ENCODE peak calls at places on chromosomes 13 and 19, in seven cellular contexts. One of them, this sample, is unnamed.
A peak's percentile ranks its signal among the peaks of the same experiment; 100 is the strongest.

GRCh38 chr19:19463348-19464117 is 51.8 kb downstream of the TSSK6 start:
- DNase-seq in stimulated activated CD4-positive, alpha-beta T cell treated with anti-CD3 and anti-CD28 coated beads, Interleukin-15, amount 100 ng/mL, for 1 hour: no peak
- DNase-seq in stimulated activated CD8-positive, alpha-beta memory T cell treated with anti-CD3 and anti-CD28 coated beads, Interleukin-12 subunit alpha, Interleukin-12 subunit beta, amount 100 ng/mL, for 4 hours: no peak
- DNase-seq in endothelial cell: no peak
- DNase-seq in esophagus squamous epithelium: no peak
- DNase-seq in nephron progenitor cell: no peak
- DNase-seq in CD8-positive, alpha-beta memory T cell: no peak
- DNase-seq in this sample: no peak

GRCh38 chr19:42206871-42207755 is 10.4 kb downstream of the DEDD2 start:
- DNase-seq in stimulated activated CD4-positive, alpha-beta T cell treated with anti-CD3 and anti-CD28 coated beads, Interleukin-15, amount 100 ng/mL, for 1 hour: no peak
- DNase-seq in stimulated activated CD8-positive, alpha-beta memory T cell treated with anti-CD3 and anti-CD28 coated beads, Interleukin-12 subunit alpha, Interleukin-12 subunit beta, amount 100 ng/mL, for 4 hours: no peak
- DNase-seq in endothelial cell: no peak
- DNase-seq in esophagus squamous epithelium: no peak
- DNase-seq in nephron progenitor cell: no peak
- DNase-seq in CD8-positive, alpha-beta memory T cell: no peak
- DNase-seq in this sample: no peak

GRCh38 chr19:44683434-44684210 is 12.3 kb downstream of the CEACAM19 start:
- DNase-seq in stimulated activated CD4-positive, alpha-beta T cell treated with anti-CD3 and anti-CD28 coated beads, Interleukin-15, amount 100 ng/mL, for 1 hour: no peak
- DNase-seq in stimulated activated CD8-positive, alpha-beta memory T cell treated with anti-CD3 and anti-CD28 coated beads, Interleukin-12 subunit alpha, Interleukin-12 subunit beta, amount 100 ng/mL, for 4 hours: no peak
- DNase-seq in endothelial cell: no peak
- DNase-seq in esophagus squamous epithelium: no peak
- DNase-seq in nephron progenitor cell: no peak
- DNase-seq in CD8-positive, alpha-beta memory T cell: no peak
- DNase-seq in this sample: no peak

GRCh38 chr19:18340237-18340989 is at the start of gene PGPEP1:
- DNase-seq in stimulated activated CD4-positive, alpha-beta T cell treated with anti-CD3 and anti-CD28 coated beads, Interleukin-15, amount 100 ng/mL, for 1 hour: peak; percentile 51
- DNase-seq in stimulated activated CD8-positive, alpha-beta memory T cell treated with anti-CD3 and anti-CD28 coated beads, Interleukin-12 subunit alpha, Interleukin-12 subunit beta, amount 100 ng/mL, for 4 hours: peak; percentile 58
- DNase-seq in endothelial cell: peak; percentile 70
- DNase-seq in esophagus squamous epithelium: no peak
- DNase-seq in nephron progenitor cell: peak; percentile 81
- DNase-seq in CD8-positive, alpha-beta memory T cell: peak; percentile 58
- DNase-seq in this sample: peak; percentile 59

GRCh38 chr19:3580156-3580955 is 4.9 kb upstream of the GIPC3 start:
- DNase-seq in stimulated activated CD4-positive, alpha-beta T cell treated with anti-CD3 and anti-CD28 coated beads, Interleukin-15, amount 100 ng/mL, for 1 hour: no peak
- DNase-seq in stimulated activated CD8-positive, alpha-beta memory T cell treated with anti-CD3 and anti-CD28 coated beads, Interleukin-12 subunit alpha, Interleukin-12 subunit beta, amount 100 ng/mL, for 4 hours: no peak
- DNase-seq in endothelial cell: no peak
- DNase-seq in esophagus squamous epithelium: no peak
- DNase-seq in nephron progenitor cell: no peak
- DNase-seq in CD8-positive, alpha-beta memory T cell: no peak
- DNase-seq in this sample: no peak

GRCh38 chr19:48393196-48393558 is 291 bp upstream of the GRIN2D start:
- DNase-seq in stimulated activated CD4-positive, alpha-beta T cell treated with anti-CD3 and anti-CD28 coated beads, Interleukin-15, amount 100 ng/mL, for 1 hour: no peak
- DNase-seq in stimulated activated CD8-positive, alpha-beta memory T cell treated with anti-CD3 and anti-CD28 coated beads, Interleukin-12 subunit alpha, Interleukin-12 subunit beta, amount 100 ng/mL, for 4 hours: no peak
- DNase-seq in endothelial cell: no peak
- DNase-seq in esophagus squamous epithelium: no peak
- DNase-seq in nephron progenitor cell: no peak
- DNase-seq in CD8-positive, alpha-beta memory T cell: no peak
- DNase-seq in this sample: no peak

GRCh38 chr13:33785384-33785783 is 32.6 kb upstream of the RFC3 start:
- DNase-seq in stimulated activated CD4-positive, alpha-beta T cell treated with anti-CD3 and anti-CD28 coated beads, Interleukin-15, amount 100 ng/mL, for 1 hour: no peak
- DNase-seq in stimulated activated CD8-positive, alpha-beta memory T cell treated with anti-CD3 and anti-CD28 coated beads, Interleukin-12 subunit alpha, Interleukin-12 subunit beta, amount 100 ng/mL, for 4 hours: no peak
- DNase-seq in endothelial cell: no peak
- DNase-seq in esophagus squamous epithelium: no peak
- DNase-seq in nephron progenitor cell: no peak
- DNase-seq in CD8-positive, alpha-beta memory T cell: no peak
- DNase-seq in this sample: no peak

GRCh38 chr19:47726467-47726866 is 13.2 kb downstream of the EHD2 start:
- DNase-seq in stimulated activated CD4-positive, alpha-beta T cell treated with anti-CD3 and anti-CD28 coated beads, Interleukin-15, amount 100 ng/mL, for 1 hour: no peak
- DNase-seq in stimulated activated CD8-positive, alpha-beta memory T cell treated with anti-CD3 and anti-CD28 coated beads, Interleukin-12 subunit alpha, Interleukin-12 subunit beta, amount 100 ng/mL, for 4 hours: no peak
- DNase-seq in endothelial cell: no peak
- DNase-seq in esophagus squamous epithelium: no peak
- DNase-seq in nephron progenitor cell: no peak
- DNase-seq in CD8-positive, alpha-beta memory T cell: no peak
- DNase-seq in this sample: no peak

GRCh38 chr19:7558667-7559066 is 23.1 kb downstream of the PNPLA6 start:
- DNase-seq in stimulated activated CD4-positive, alpha-beta T cell treated with anti-CD3 and anti-CD28 coated beads, Interleukin-15, amount 100 ng/mL, for 1 hour: no peak
- DNase-seq in stimulated activated CD8-positive, alpha-beta memory T cell treated with anti-CD3 and anti-CD28 coated beads, Interleukin-12 subunit alpha, Interleukin-12 subunit beta, amount 100 ng/mL, for 4 hours: no peak
- DNase-seq in endothelial cell: no peak
- DNase-seq in esophagus squamous epithelium: no peak
- DNase-seq in nephron progenitor cell: no peak
- DNase-seq in CD8-positive, alpha-beta memory T cell: no peak
- DNase-seq in this sample: no peak

GRCh38 chr13:60150538-60150937 is 13.2 kb downstream of the DIAPH3 start:
- DNase-seq in stimulated activated CD4-positive, alpha-beta T cell treated with anti-CD3 and anti-CD28 coated beads, Interleukin-15, amount 100 ng/mL, for 1 hour: no peak
- DNase-seq in stimulated activated CD8-positive, alpha-beta memory T cell treated with anti-CD3 and anti-CD28 coated beads, Interleukin-12 subunit alpha, Interleukin-12 subunit beta, amount 100 ng/mL, for 4 hours: no peak
- DNase-seq in endothelial cell: no peak
- DNase-seq in esophagus squamous epithelium: no peak
- DNase-seq in nephron progenitor cell: no peak
- DNase-seq in CD8-positive, alpha-beta memory T cell: no peak
- DNase-seq in this sample: no peak

GRCh38 chr13:44243198-44243852 is 130.3 kb upstream of the SERP2 start:
- DNase-seq in stimulated activated CD4-positive, alpha-beta T cell treated with anti-CD3 and anti-CD28 coated beads, Interleukin-15, amount 100 ng/mL, for 1 hour: no peak
- DNase-seq in stimulated activated CD8-positive, alpha-beta memory T cell treated with anti-CD3 and anti-CD28 coated beads, Interleukin-12 subunit alpha, Interleukin-12 subunit beta, amount 100 ng/mL, for 4 hours: no peak
- DNase-seq in endothelial cell: peak; percentile 62
- DNase-seq in esophagus squamous epithelium: no peak
- DNase-seq in nephron progenitor cell: peak; percentile 49
- DNase-seq in CD8-positive, alpha-beta memory T cell: no peak
- DNase-seq in this sample: no peak

GRCh38 chr13:50187352-50188029 is 172.2 kb downstream of the KCNRG start:
- DNase-seq in stimulated activated CD4-positive, alpha-beta T cell treated with anti-CD3 and anti-CD28 coated beads, Interleukin-15, amount 100 ng/mL, for 1 hour: no peak
- DNase-seq in stimulated activated CD8-positive, alpha-beta memory T cell treated with anti-CD3 and anti-CD28 coated beads, Interleukin-12 subunit alpha, Interleukin-12 subunit beta, amount 100 ng/mL, for 4 hours: no peak
- DNase-seq in endothelial cell: no peak
- DNase-seq in esophagus squamous epithelium: no peak
- DNase-seq in nephron progenitor cell: no peak
- DNase-seq in CD8-positive, alpha-beta memory T cell: no peak
- DNase-seq in this sample: no peak

GRCh38 chr13:44698076-44698475 is 121.9 kb upstream of the TSC22D1 start:
- DNase-seq in stimulated activated CD4-positive, alpha-beta T cell treated with anti-CD3 and anti-CD28 coated beads, Interleukin-15, amount 100 ng/mL, for 1 hour: no peak
- DNase-seq in stimulated activated CD8-positive, alpha-beta memory T cell treated with anti-CD3 and anti-CD28 coated beads, Interleukin-12 subunit alpha, Interleukin-12 subunit beta, amount 100 ng/mL, for 4 hours: no peak
- DNase-seq in endothelial cell: no peak
- DNase-seq in esophagus squamous epithelium: no peak
- DNase-seq in nephron progenitor cell: peak; percentile 4
- DNase-seq in CD8-positive, alpha-beta memory T cell: no peak
- DNase-seq in this sample: no peak

GRCh38 chr19:17688853-17689595 is 870 bp upstream of the UNC13A start:
- DNase-seq in stimulated activated CD4-positive, alpha-beta T cell treated with anti-CD3 and anti-CD28 coated beads, Interleukin-15, amount 100 ng/mL, for 1 hour: no peak
- DNase-seq in stimulated activated CD8-positive, alpha-beta memory T cell treated with anti-CD3 and anti-CD28 coated beads, Interleukin-12 subunit alpha, Interleukin-12 subunit beta, amount 100 ng/mL, for 4 hours: no peak
- DNase-seq in endothelial cell: no peak
- DNase-seq in esophagus squamous epithelium: no peak
- DNase-seq in nephron progenitor cell: no peak
- DNase-seq in CD8-positive, alpha-beta memory T cell: no peak
- DNase-seq in this sample: no peak

GRCh38 chr19:42051166-42052115 is 18.6 kb downstream of the GRIK5 start:
- DNase-seq in stimulated activated CD4-positive, alpha-beta T cell treated with anti-CD3 and anti-CD28 coated beads, Interleukin-15, amount 100 ng/mL, for 1 hour: no peak
- DNase-seq in stimulated activated CD8-positive, alpha-beta memory T cell treated with anti-CD3 and anti-CD28 coated beads, Interleukin-12 subunit alpha, Interleukin-12 subunit beta, amount 100 ng/mL, for 4 hours: no peak
- DNase-seq in endothelial cell: no peak
- DNase-seq in esophagus squamous epithelium: no peak
- DNase-seq in nephron progenitor cell: no peak
- DNase-seq in CD8-positive, alpha-beta memory T cell: no peak
- DNase-seq in this sample: no peak

GRCh38 chr13:26308250-26308649 is 54.3 kb downstream of the CDK8 start:
- DNase-seq in stimulated activated CD4-positive, alpha-beta T cell treated with anti-CD3 and anti-CD28 coated beads, Interleukin-15, amount 100 ng/mL, for 1 hour: no peak
- DNase-seq in stimulated activated CD8-positive, alpha-beta memory T cell treated with anti-CD3 and anti-CD28 coated beads, Interleukin-12 subunit alpha, Interleukin-12 subunit beta, amount 100 ng/mL, for 4 hours: no peak
- DNase-seq in endothelial cell: no peak
- DNase-seq in esophagus squamous epithelium: no peak
- DNase-seq in nephron progenitor cell: no peak
- DNase-seq in CD8-positive, alpha-beta memory T cell: no peak
- DNase-seq in this sample: no peak

GRCh38 chr13:110231348-110232047 is 75.5 kb downstream of the COL4A1 start:
- DNase-seq in stimulated activated CD4-positive, alpha-beta T cell treated with anti-CD3 and anti-CD28 coated beads, Interleukin-15, amount 100 ng/mL, for 1 hour: no peak
- DNase-seq in stimulated activated CD8-positive, alpha-beta memory T cell treated with anti-CD3 and anti-CD28 coated beads, Interleukin-12 subunit alpha, Interleukin-12 subunit beta, amount 100 ng/mL, for 4 hours: no peak
- DNase-seq in endothelial cell: no peak
- DNase-seq in esophagus squamous epithelium: no peak
- DNase-seq in nephron progenitor cell: no peak
- DNase-seq in CD8-positive, alpha-beta memory T cell: no peak
- DNase-seq in this sample: no peak

GRCh38 chr13:55013051-55013450 is 1984.4 kb downstream of the OLFM4 start:
- DNase-seq in stimulated activated CD4-positive, alpha-beta T cell treated with anti-CD3 and anti-CD28 coated beads, Interleukin-15, amount 100 ng/mL, for 1 hour: no peak
- DNase-seq in stimulated activated CD8-positive, alpha-beta memory T cell treated with anti-CD3 and anti-CD28 coated beads, Interleukin-12 subunit alpha, Interleukin-12 subunit beta, amount 100 ng/mL, for 4 hours: no peak
- DNase-seq in endothelial cell: no peak
- DNase-seq in esophagus squamous epithelium: no peak
- DNase-seq in nephron progenitor cell: peak; percentile 15
- DNase-seq in CD8-positive, alpha-beta memory T cell: no peak
- DNase-seq in this sample: no peak

GRCh38 chr13:79295906-79296564 is 110.0 kb downstream of the RBM26 start:
- DNase-seq in stimulated activated CD4-positive, alpha-beta T cell treated with anti-CD3 and anti-CD28 coated beads, Interleukin-15, amount 100 ng/mL, for 1 hour: no peak
- DNase-seq in stimulated activated CD8-positive, alpha-beta memory T cell treated with anti-CD3 and anti-CD28 coated beads, Interleukin-12 subunit alpha, Interleukin-12 subunit beta, amount 100 ng/mL, for 4 hours: no peak
- DNase-seq in endothelial cell: no peak
- DNase-seq in esophagus squamous epithelium: no peak
- DNase-seq in nephron progenitor cell: no peak
- DNase-seq in CD8-positive, alpha-beta memory T cell: no peak
- DNase-seq in this sample: no peak

GRCh38 chr13:83168575-83168974 is 713.7 kb downstream of the SLITRK1 start:
- DNase-seq in stimulated activated CD4-positive, alpha-beta T cell treated with anti-CD3 and anti-CD28 coated beads, Interleukin-15, amount 100 ng/mL, for 1 hour: no peak
- DNase-seq in stimulated activated CD8-positive, alpha-beta memory T cell treated with anti-CD3 and anti-CD28 coated beads, Interleukin-12 subunit alpha, Interleukin-12 subunit beta, amount 100 ng/mL, for 4 hours: no peak
- DNase-seq in endothelial cell: no peak
- DNase-seq in esophagus squamous epithelium: no peak
- DNase-seq in nephron progenitor cell: no peak
- DNase-seq in CD8-positive, alpha-beta memory T cell: no peak
- DNase-seq in this sample: no peak

GRCh38 chr19:13873776-13874515 is 3.0 kb upstream of the NANOS3 start:
- DNase-seq in stimulated activated CD4-positive, alpha-beta T cell treated with anti-CD3 and anti-CD28 coated beads, Interleukin-15, amount 100 ng/mL, for 1 hour: no peak
- DNase-seq in stimulated activated CD8-positive, alpha-beta memory T cell treated with anti-CD3 and anti-CD28 coated beads, Interleukin-12 subunit alpha, Interleukin-12 subunit beta, amount 100 ng/mL, for 4 hours: no peak
- DNase-seq in endothelial cell: no peak
- DNase-seq in esophagus squamous epithelium: no peak
- DNase-seq in nephron progenitor cell: no peak
- DNase-seq in CD8-positive, alpha-beta memory T cell: no peak
- DNase-seq in this sample: no peak

GRCh38 chr19:6768236-6768785 is 1.1 kb upstream of the SH2D3A start:
- DNase-seq in stimulated activated CD4-positive, alpha-beta T cell treated with anti-CD3 and anti-CD28 coated beads, Interleukin-15, amount 100 ng/mL, for 1 hour: no peak
- DNase-seq in stimulated activated CD8-positive, alpha-beta memory T cell treated with anti-CD3 and anti-CD28 coated beads, Interleukin-12 subunit alpha, Interleukin-12 subunit beta, amount 100 ng/mL, for 4 hours: no peak
- DNase-seq in endothelial cell: no peak
- DNase-seq in esophagus squamous epithelium: no peak
- DNase-seq in nephron progenitor cell: no peak
- DNase-seq in CD8-positive, alpha-beta memory T cell: no peak
- DNase-seq in this sample: no peak

GRCh38 chr13:71327266-71327665 is 539.7 kb downstream of the DACH1 start:
- DNase-seq in stimulated activated CD4-positive, alpha-beta T cell treated with anti-CD3 and anti-CD28 coated beads, Interleukin-15, amount 100 ng/mL, for 1 hour: no peak
- DNase-seq in stimulated activated CD8-positive, alpha-beta memory T cell treated with anti-CD3 and anti-CD28 coated beads, Interleukin-12 subunit alpha, Interleukin-12 subunit beta, amount 100 ng/mL, for 4 hours: no peak
- DNase-seq in endothelial cell: no peak
- DNase-seq in esophagus squamous epithelium: no peak
- DNase-seq in nephron progenitor cell: no peak
- DNase-seq in CD8-positive, alpha-beta memory T cell: no peak
- DNase-seq in this sample: no peak

GRCh38 chr13:110758195-110758594 is 44.7 kb downstream of the ING1 start:
- DNase-seq in stimulated activated CD4-positive, alpha-beta T cell treated with anti-CD3 and anti-CD28 coated beads, Interleukin-15, amount 100 ng/mL, for 1 hour: no peak
- DNase-seq in stimulated activated CD8-positive, alpha-beta memory T cell treated with anti-CD3 and anti-CD28 coated beads, Interleukin-12 subunit alpha, Interleukin-12 subunit beta, amount 100 ng/mL, for 4 hours: no peak
- DNase-seq in endothelial cell: no peak
- DNase-seq in esophagus squamous epithelium: no peak
- DNase-seq in nephron progenitor cell: no peak
- DNase-seq in CD8-positive, alpha-beta memory T cell: no peak
- DNase-seq in this sample: no peak

GRCh38 chr13:92743992-92744391 is 482.6 kb upstream of the GPC6 start:
- DNase-seq in stimulated activated CD4-positive, alpha-beta T cell treated with anti-CD3 and anti-CD28 coated beads, Interleukin-15, amount 100 ng/mL, for 1 hour: no peak
- DNase-seq in stimulated activated CD8-positive, alpha-beta memory T cell treated with anti-CD3 and anti-CD28 coated beads, Interleukin-12 subunit alpha, Interleukin-12 subunit beta, amount 100 ng/mL, for 4 hours: no peak
- DNase-seq in endothelial cell: no peak
- DNase-seq in esophagus squamous epithelium: no peak
- DNase-seq in nephron progenitor cell: no peak
- DNase-seq in CD8-positive, alpha-beta memory T cell: no peak
- DNase-seq in this sample: no peak

GRCh38 chr13:46207828-46208227 is 3.9 kb upstream of the LRRC63 start:
- DNase-seq in stimulated activated CD4-positive, alpha-beta T cell treated with anti-CD3 and anti-CD28 coated beads, Interleukin-15, amount 100 ng/mL, for 1 hour: no peak
- DNase-seq in stimulated activated CD8-positive, alpha-beta memory T cell treated with anti-CD3 and anti-CD28 coated beads, Interleukin-12 subunit alpha, Interleukin-12 subunit beta, amount 100 ng/mL, for 4 hours: no peak
- DNase-seq in endothelial cell: no peak
- DNase-seq in esophagus squamous epithelium: no peak
- DNase-seq in nephron progenitor cell: no peak
- DNase-seq in CD8-positive, alpha-beta memory T cell: no peak
- DNase-seq in this sample: no peak

GRCh38 chr13:112619730-112620639 is 32.0 kb upstream of the TUBGCP3 start:
- DNase-seq in stimulated activated CD4-positive, alpha-beta T cell treated with anti-CD3 and anti-CD28 coated beads, Interleukin-15, amount 100 ng/mL, for 1 hour: no peak
- DNase-seq in stimulated activated CD8-positive, alpha-beta memory T cell treated with anti-CD3 and anti-CD28 coated beads, Interleukin-12 subunit alpha, Interleukin-12 subunit beta, amount 100 ng/mL, for 4 hours: no peak
- DNase-seq in endothelial cell: peak; percentile 31
- DNase-seq in esophagus squamous epithelium: no peak
- DNase-seq in nephron progenitor cell: peak; percentile 65
- DNase-seq in CD8-positive, alpha-beta memory T cell: no peak
- DNase-seq in this sample: no peak

GRCh38 chr13:86080340-86080995 is 281.2 kb upstream of the SLITRK6 start:
- DNase-seq in stimulated activated CD4-positive, alpha-beta T cell treated with anti-CD3 and anti-CD28 coated beads, Interleukin-15, amount 100 ng/mL, for 1 hour: no peak
- DNase-seq in stimulated activated CD8-positive, alpha-beta memory T cell treated with anti-CD3 and anti-CD28 coated beads, Interleukin-12 subunit alpha, Interleukin-12 subunit beta, amount 100 ng/mL, for 4 hours: no peak
- DNase-seq in endothelial cell: no peak
- DNase-seq in esophagus squamous epithelium: no peak
- DNase-seq in nephron progenitor cell: no peak
- DNase-seq in CD8-positive, alpha-beta memory T cell: no peak
- DNase-seq in this sample: no peak

GRCh38 chr19:45645068-45645630 is 6.0 kb upstream of the EML2 start:
- DNase-seq in stimulated activated CD4-positive, alpha-beta T cell treated with anti-CD3 and anti-CD28 coated beads, Interleukin-15, amount 100 ng/mL, for 1 hour: no peak
- DNase-seq in stimulated activated CD8-positive, alpha-beta memory T cell treated with anti-CD3 and anti-CD28 coated beads, Interleukin-12 subunit alpha, Interleukin-12 subunit beta, amount 100 ng/mL, for 4 hours: no peak
- DNase-seq in endothelial cell: no peak
- DNase-seq in esophagus squamous epithelium: no peak
- DNase-seq in nephron progenitor cell: no peak
- DNase-seq in CD8-positive, alpha-beta memory T cell: no peak
- DNase-seq in this sample: no peak

GRCh38 chr19:33085570-33086128 is 4.7 kb downstream of the GPATCH1 start:
- DNase-seq in stimulated activated CD4-positive, alpha-beta T cell treated with anti-CD3 and anti-CD28 coated beads, Interleukin-15, amount 100 ng/mL, for 1 hour: no peak
- DNase-seq in stimulated activated CD8-positive, alpha-beta memory T cell treated with anti-CD3 and anti-CD28 coated beads, Interleukin-12 subunit alpha, Interleukin-12 subunit beta, amount 100 ng/mL, for 4 hours: no peak
- DNase-seq in endothelial cell: no peak
- DNase-seq in esophagus squamous epithelium: no peak
- DNase-seq in nephron progenitor cell: no peak
- DNase-seq in CD8-positive, alpha-beta memory T cell: no peak
- DNase-seq in this sample: no peak

GRCh38 chr19:18603958-18604819 is 2.4 kb downstream of the CRLF1 start:
- DNase-seq in stimulated activated CD4-positive, alpha-beta T cell treated with anti-CD3 and anti-CD28 coated beads, Interleukin-15, amount 100 ng/mL, for 1 hour: no peak
- DNase-seq in stimulated activated CD8-positive, alpha-beta memory T cell treated with anti-CD3 and anti-CD28 coated beads, Interleukin-12 subunit alpha, Interleukin-12 subunit beta, amount 100 ng/mL, for 4 hours: no peak
- DNase-seq in endothelial cell: no peak
- DNase-seq in esophagus squamous epithelium: no peak
- DNase-seq in nephron progenitor cell: no peak
- DNase-seq in CD8-positive, alpha-beta memory T cell: no peak
- DNase-seq in this sample: no peak

GRCh38 chr13:27020415-27020814 is 151.2 kb downstream of the USP12 start:
- DNase-seq in stimulated activated CD4-positive, alpha-beta T cell treated with anti-CD3 and anti-CD28 coated beads, Interleukin-15, amount 100 ng/mL, for 1 hour: no peak
- DNase-seq in stimulated activated CD8-positive, alpha-beta memory T cell treated with anti-CD3 and anti-CD28 coated beads, Interleukin-12 subunit alpha, Interleukin-12 subunit beta, amount 100 ng/mL, for 4 hours: no peak
- DNase-seq in endothelial cell: no peak
- DNase-seq in esophagus squamous epithelium: no peak
- DNase-seq in nephron progenitor cell: no peak
- DNase-seq in CD8-positive, alpha-beta memory T cell: no peak
- DNase-seq in this sample: no peak

GRCh38 chr13:20121154-20121515 is 39.7 kb downstream of the GJA3 start:
- DNase-seq in stimulated activated CD4-positive, alpha-beta T cell treated with anti-CD3 and anti-CD28 coated beads, Interleukin-15, amount 100 ng/mL, for 1 hour: no peak
- DNase-seq in stimulated activated CD8-positive, alpha-beta memory T cell treated with anti-CD3 and anti-CD28 coated beads, Interleukin-12 subunit alpha, Interleukin-12 subunit beta, amount 100 ng/mL, for 4 hours: no peak
- DNase-seq in endothelial cell: no peak
- DNase-seq in esophagus squamous epithelium: no peak
- DNase-seq in nephron progenitor cell: no peak
- DNase-seq in CD8-positive, alpha-beta memory T cell: no peak
- DNase-seq in this sample: no peak

GRCh38 chr13:67557642-67558241 is 327.6 kb upstream of the PCDH9 start:
- DNase-seq in stimulated activated CD4-positive, alpha-beta T cell treated with anti-CD3 and anti-CD28 coated beads, Interleukin-15, amount 100 ng/mL, for 1 hour: no peak
- DNase-seq in stimulated activated CD8-positive, alpha-beta memory T cell treated with anti-CD3 and anti-CD28 coated beads, Interleukin-12 subunit alpha, Interleukin-12 subunit beta, amount 100 ng/mL, for 4 hours: no peak
- DNase-seq in endothelial cell: no peak
- DNase-seq in esophagus squamous epithelium: no peak
- DNase-seq in nephron progenitor cell: no peak
- DNase-seq in CD8-positive, alpha-beta memory T cell: no peak
- DNase-seq in this sample: no peak

GRCh38 chr13:71712988-71713653 is 153.9 kb downstream of the DACH1 start:
- DNase-seq in stimulated activated CD4-positive, alpha-beta T cell treated with anti-CD3 and anti-CD28 coated beads, Interleukin-15, amount 100 ng/mL, for 1 hour: no peak
- DNase-seq in stimulated activated CD8-positive, alpha-beta memory T cell treated with anti-CD3 and anti-CD28 coated beads, Interleukin-12 subunit alpha, Interleukin-12 subunit beta, amount 100 ng/mL, for 4 hours: no peak
- DNase-seq in endothelial cell: peak; percentile 31
- DNase-seq in esophagus squamous epithelium: no peak
- DNase-seq in nephron progenitor cell: peak; percentile 60
- DNase-seq in CD8-positive, alpha-beta memory T cell: no peak
- DNase-seq in this sample: no peak

GRCh38 chr13:44174769-44175425 is 198.7 kb upstream of the SERP2 start:
- DNase-seq in stimulated activated CD4-positive, alpha-beta T cell treated with anti-CD3 and anti-CD28 coated beads, Interleukin-15, amount 100 ng/mL, for 1 hour: no peak
- DNase-seq in stimulated activated CD8-positive, alpha-beta memory T cell treated with anti-CD3 and anti-CD28 coated beads, Interleukin-12 subunit alpha, Interleukin-12 subunit beta, amount 100 ng/mL, for 4 hours: no peak
- DNase-seq in endothelial cell: no peak
- DNase-seq in esophagus squamous epithelium: no peak
- DNase-seq in nephron progenitor cell: no peak
- DNase-seq in CD8-positive, alpha-beta memory T cell: no peak
- DNase-seq in this sample: no peak

GRCh38 chr13:39417131-39417530 is 185.9 kb downstream of the LHFPL6 start:
- DNase-seq in stimulated activated CD4-positive, alpha-beta T cell treated with anti-CD3 and anti-CD28 coated beads, Interleukin-15, amount 100 ng/mL, for 1 hour: no peak
- DNase-seq in stimulated activated CD8-positive, alpha-beta memory T cell treated with anti-CD3 and anti-CD28 coated beads, Interleukin-12 subunit alpha, Interleukin-12 subunit beta, amount 100 ng/mL, for 4 hours: no peak
- DNase-seq in endothelial cell: peak; percentile 29
- DNase-seq in esophagus squamous epithelium: no peak
- DNase-seq in nephron progenitor cell: peak; percentile 28
- DNase-seq in CD8-positive, alpha-beta memory T cell: no peak
- DNase-seq in this sample: no peak

GRCh38 chr19:7789447-7789846 is 26.4 kb downstream of the CLEC4M start:
- DNase-seq in stimulated activated CD4-positive, alpha-beta T cell treated with anti-CD3 and anti-CD28 coated beads, Interleukin-15, amount 100 ng/mL, for 1 hour: peak; percentile 30
- DNase-seq in stimulated activated CD8-positive, alpha-beta memory T cell treated with anti-CD3 and anti-CD28 coated beads, Interleukin-12 subunit alpha, Interleukin-12 subunit beta, amount 100 ng/mL, for 4 hours: peak; percentile 15
- DNase-seq in endothelial cell: no peak
- DNase-seq in esophagus squamous epithelium: no peak
- DNase-seq in nephron progenitor cell: peak; percentile 56
- DNase-seq in CD8-positive, alpha-beta memory T cell: no peak
- DNase-seq in this sample: peak; percentile 26

This sample was measured in stimulated activated naive CD4-positive, alpha-beta T cell.